ENCODE peak calls at places on chromosome 20, in four cellular contexts. One of them, this sample, is unnamed.
A peak's percentile ranks its signal among the peaks of the same experiment; 100 is the strongest.

GRCh38 chr20:51526754-51527153 is 15.8 kb downstream of the NFATC2 start:
- DNase-seq in mucosa of descending colon: no peak
- DNase-seq in cardiac fibroblast: no peak
- DNase-seq in AG04449: no peak
- DNase-seq in this sample: no peak

GRCh38 chr20:55782861-55783260 is 222.5 kb downstream of the CBLN4 start:
- DNase-seq in AG04449: no peak
- DNase-seq in cardiac fibroblast: no peak
- DNase-seq in mucosa of descending colon: no peak
- DNase-seq in this sample: no peak

GRCh38 chr20:25194333-25194972 is 1.1 kb upstream of the ENTPD6 start:
- DNase-seq in AG04449: no peak
- DNase-seq in cardiac fibroblast: no peak
- DNase-seq in mucosa of descending colon: peak; percentile 60
- DNase-seq in this sample: no peak

GRCh38 chr20:49186535-49187329 is 1.4 kb downstream of the STAU1 start:
- DNase-seq in AG04449: no peak
- DNase-seq in mucosa of descending colon: peak; percentile 58
- DNase-seq in cardiac fibroblast: peak; percentile 66
- DNase-seq in this sample: peak; percentile 52

GRCh38 chr20:24406761-24407550 is 62.5 kb upstream of the SYNDIG1 start:
- DNase-seq in AG04449: no peak
- DNase-seq in mucosa of descending colon: no peak
- DNase-seq in cardiac fibroblast: no peak
- DNase-seq in this sample: no peak

GRCh38 chr20:20277772-20278382 is 90.0 kb upstream of the INSM1 start:
- DNase-seq in mucosa of descending colon: no peak
- DNase-seq in cardiac fibroblast: no peak
- DNase-seq in AG04449: no peak
- DNase-seq in this sample: no peak

GRCh38 chr20:5919634-5920544 is 30.4 kb downstream of the TRMT6 start:
- DNase-seq in AG04449: no peak
- DNase-seq in mucosa of descending colon: no peak
- DNase-seq in cardiac fibroblast: peak; percentile 27
- DNase-seq in this sample: no peak

GRCh38 chr20:53595018-53595378 is 1.4 kb upstream of the ZNF217 start:
- DNase-seq in AG04449: no peak
- DNase-seq in cardiac fibroblast: no peak
- DNase-seq in mucosa of descending colon: no peak
- DNase-seq in this sample: no peak

GRCh38 chr20:48181536-48181935 is 396.3 kb upstream of the SULF2 start:
- DNase-seq in cardiac fibroblast: no peak
- DNase-seq in mucosa of descending colon: no peak
- DNase-seq in AG04449: no peak
- DNase-seq in this sample: no peak

GRCh38 chr20:57561356-57562279 is 708 bp downstream of the PCK1 start:
- DNase-seq in AG04449: no peak
- DNase-seq in cardiac fibroblast: no peak
- DNase-seq in mucosa of descending colon: peak; percentile 33
- DNase-seq in this sample: no peak

GRCh38 chr20:53579581-53580375 is 13.9 kb downstream of the ZNF217 start:
- DNase-seq in AG04449: no peak
- DNase-seq in cardiac fibroblast: peak; percentile 86
- DNase-seq in mucosa of descending colon: peak; percentile 53
- DNase-seq in this sample: no peak

GRCh38 chr20:44111712-44112335 is 75.2 kb downstream of the JPH2 start:
- DNase-seq in AG04449: no peak
- DNase-seq in cardiac fibroblast: peak; percentile 53
- DNase-seq in mucosa of descending colon: no peak
- DNase-seq in this sample: no peak

GRCh38 chr20:49230021-49230420 is 10.8 kb downstream of the DDX27 start:
- DNase-seq in mucosa of descending colon: no peak
- DNase-seq in AG04449: no peak
- DNase-seq in cardiac fibroblast: no peak
- DNase-seq in this sample: no peak

GRCh38 chr20:7866279-7866678 is 74.0 kb downstream of the HAO1 start:
- DNase-seq in cardiac fibroblast: peak; percentile 6
- DNase-seq in mucosa of descending colon: no peak
- DNase-seq in AG04449: no peak
- DNase-seq in this sample: no peak

GRCh38 chr20:49685809-49686208 is 27.9 kb downstream of the B4GALT5 start:
- DNase-seq in mucosa of descending colon: no peak
- DNase-seq in AG04449: no peak
- DNase-seq in cardiac fibroblast: peak; percentile 75
- DNase-seq in this sample: no peak

GRCh38 chr20:32880635-32881034 is 21.9 kb downstream of the EFCAB8 start:
- DNase-seq in cardiac fibroblast: no peak
- DNase-seq in mucosa of descending colon: no peak
- DNase-seq in AG04449: no peak
- DNase-seq in this sample: no peak

GRCh38 chr20:50579511-50579910 is 69.3 kb downstream of the PTPN1 start:
- DNase-seq in cardiac fibroblast: no peak
- DNase-seq in AG04449: no peak
- DNase-seq in mucosa of descending colon: no peak
- DNase-seq in this sample: no peak

GRCh38 chr20:3932277-3933073 is 43.3 kb downstream of the PANK2 start:
- DNase-seq in cardiac fibroblast: no peak
- DNase-seq in AG04449: no peak
- DNase-seq in mucosa of descending colon: no peak
- DNase-seq in this sample: no peak

GRCh38 chr20:58524814-58525213 is 9.6 kb upstream of the APCDD1L start:
- DNase-seq in AG04449: no peak
- DNase-seq in mucosa of descending colon: no peak
- DNase-seq in cardiac fibroblast: peak; percentile 44
- DNase-seq in this sample: no peak

GRCh38 chr20:33005132-33005566 is 916 bp upstream of the SUN5 start:
- DNase-seq in mucosa of descending colon: no peak
- DNase-seq in AG04449: no peak
- DNase-seq in cardiac fibroblast: no peak
- DNase-seq in this sample: no peak

GRCh38 chr20:48787861-48788375 is 39.9 kb downstream of the PREX1 start:
- DNase-seq in AG04449: no peak
- DNase-seq in cardiac fibroblast: peak; percentile 28
- DNase-seq in mucosa of descending colon: peak; percentile 8
- DNase-seq in this sample: no peak

GRCh38 chr20:24146231-24146634 is 157.7 kb upstream of the GGTLC1 start:
- DNase-seq in cardiac fibroblast: no peak
- DNase-seq in AG04449: no peak
- DNase-seq in mucosa of descending colon: no peak
- DNase-seq in this sample: no peak

GRCh38 chr20:13900506-13900905 is 89.9 kb downstream of the SEL1L2 start:
- DNase-seq in AG04449: no peak
- DNase-seq in cardiac fibroblast: no peak
- DNase-seq in mucosa of descending colon: no peak
- DNase-seq in this sample: no peak

GRCh38 chr20:51488331-51488730 is 54.2 kb downstream of the NFATC2 start:
- DNase-seq in cardiac fibroblast: no peak
- DNase-seq in mucosa of descending colon: no peak
- DNase-seq in AG04449: no peak
- DNase-seq in this sample: no peak

GRCh38 chr20:8678098-8678776 is 390.6 kb upstream of the PLCB4 start:
- DNase-seq in mucosa of descending colon: no peak
- DNase-seq in AG04449: no peak
- DNase-seq in cardiac fibroblast: no peak
- DNase-seq in this sample: no peak

GRCh38 chr20:47726632-47727031 is 58.6 kb downstream of the SULF2 start:
- DNase-seq in mucosa of descending colon: no peak
- DNase-seq in cardiac fibroblast: no peak
- DNase-seq in AG04449: no peak
- DNase-seq in this sample: no peak

GRCh38 chr20:642398-643174 is 10.4 kb downstream of the SRXN1 start:
- DNase-seq in mucosa of descending colon: no peak
- DNase-seq in AG04449: no peak
- DNase-seq in cardiac fibroblast: no peak
- DNase-seq in this sample: no peak

GRCh38 chr20:57702091-57702490 is 7.7 kb downstream of the PMEPA1 start:
- DNase-seq in AG04449: no peak
- DNase-seq in cardiac fibroblast: no peak
- DNase-seq in mucosa of descending colon: no peak
- DNase-seq in this sample: no peak

GRCh38 chr20:20710847-20711315 is 1.6 kb downstream of the RALGAPA2 start:
- DNase-seq in mucosa of descending colon: no peak
- DNase-seq in AG04449: no peak
- DNase-seq in cardiac fibroblast: no peak
- DNase-seq in this sample: no peak

GRCh38 chr20:1266167-1266973 is at the start of gene SNPH:
- DNase-seq in AG04449: no peak
- DNase-seq in mucosa of descending colon: peak; percentile 79
- DNase-seq in cardiac fibroblast: peak; percentile 82
- DNase-seq in this sample: no peak

GRCh38 chr20:37886851-37887297 is 16.1 kb upstream of the VSTM2L start:
- DNase-seq in mucosa of descending colon: no peak
- DNase-seq in cardiac fibroblast: no peak
- DNase-seq in AG04449: no peak
- DNase-seq in this sample: no peak

GRCh38 chr20:37885593-37886507 is 17.1 kb upstream of the VSTM2L start:
- DNase-seq in AG04449: no peak
- DNase-seq in mucosa of descending colon: no peak
- DNase-seq in cardiac fibroblast: no peak
- DNase-seq in this sample: no peak

GRCh38 chr20:37890643-37891042 is 12.3 kb upstream of the VSTM2L start:
- DNase-seq in AG04449: no peak
- DNase-seq in mucosa of descending colon: no peak
- DNase-seq in cardiac fibroblast: no peak
- DNase-seq in this sample: no peak

GRCh38 chr20:37890108-37890507 is 12.8 kb upstream of the VSTM2L start:
- DNase-seq in AG04449: no peak
- DNase-seq in cardiac fibroblast: no peak
- DNase-seq in mucosa of descending colon: no peak
- DNase-seq in this sample: no peak

DNA sequence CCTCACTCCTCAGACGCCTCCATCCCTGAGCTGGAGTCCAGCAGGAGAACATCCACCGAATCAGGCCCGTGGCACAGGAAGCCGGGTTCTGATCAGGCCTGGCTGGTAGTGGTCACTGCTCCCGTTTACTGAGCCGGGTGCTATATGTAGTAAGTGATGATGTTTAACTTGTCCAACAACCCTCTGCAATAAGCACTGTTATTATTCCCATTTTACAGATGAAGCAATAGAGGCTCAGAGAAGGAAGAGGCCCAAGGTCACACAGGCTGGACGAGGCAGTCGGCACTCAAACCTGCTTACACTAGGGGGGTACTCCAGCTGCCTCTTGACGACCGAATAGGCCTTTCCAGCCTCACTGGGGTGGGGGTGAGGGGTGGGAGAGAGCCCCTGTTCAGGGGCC is 14.3 kb upstream of the VSTM2L start:
- DNase-seq in AG04449: no peak
- DNase-seq in cardiac fibroblast: no peak
- DNase-seq in mucosa of descending colon: no peak
- DNase-seq in this sample: no peak
- TF ChIP-seq CTCF in AG04449: no peak
- TF ChIP-seq CTCF in cardiac fibroblast: no peak
- TF ChIP-seq CTCF in mucosa of descending colon: no peak
- TF ChIP-seq CTCF in this sample: no peak

GRCh38 chr20:45345104-45345936 is 2.9 kb downstream of the SDC4 start:
- DNase-seq in AG04449: no peak
- DNase-seq in cardiac fibroblast: no peak
- DNase-seq in mucosa of descending colon: peak; percentile 77
- DNase-seq in this sample: no peak
- TF ChIP-seq CTCF in AG04449: no peak
- TF ChIP-seq CTCF in cardiac fibroblast: no peak
- TF ChIP-seq CTCF in mucosa of descending colon: no peak
- TF ChIP-seq CTCF in this sample: no peak

GRCh38 chr20:2911200-2911599 is 37.9 kb downstream of the PTPRA start:
- DNase-seq in cardiac fibroblast: no peak
- DNase-seq in AG04449: no peak
- DNase-seq in mucosa of descending colon: no peak
- DNase-seq in this sample: no peak

GRCh38 chr20:2918096-2919049 is 45.1 kb downstream of the PTPRA start:
- DNase-seq in cardiac fibroblast: no peak
- DNase-seq in AG04449: no peak
- DNase-seq in mucosa of descending colon: no peak
- DNase-seq in this sample: no peak

GRCh38 chr20:2909953-2910352 is 36.7 kb downstream of the PTPRA start:
- DNase-seq in cardiac fibroblast: no peak
- DNase-seq in mucosa of descending colon: no peak
- DNase-seq in AG04449: no peak
- DNase-seq in this sample: no peak

GRCh38 chr20:2917266-2917665 is 44.0 kb downstream of the PTPRA start:
- DNase-seq in mucosa of descending colon: no peak
- DNase-seq in cardiac fibroblast: no peak
- DNase-seq in AG04449: no peak
- DNase-seq in this sample: no peak

DNA sequence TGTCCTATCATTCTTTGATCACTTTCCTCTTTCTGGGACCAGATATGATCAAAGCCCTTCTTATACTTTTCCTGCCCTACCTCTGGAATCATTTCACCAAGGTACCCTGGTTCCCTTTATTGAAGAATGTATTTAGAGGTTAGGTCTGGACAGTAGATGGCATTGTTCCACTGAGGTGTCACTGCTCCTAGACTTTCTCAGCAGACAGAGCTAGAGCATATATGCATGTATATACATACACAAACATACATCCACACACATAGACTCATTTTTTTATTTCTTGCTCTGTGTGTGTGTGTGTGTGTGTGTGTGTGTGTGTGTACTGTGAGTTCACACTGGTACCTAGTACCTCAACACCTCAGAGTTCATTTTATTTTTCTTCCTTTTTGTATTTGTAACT is 40.9 kb downstream of the PTPRA start:
- DNase-seq in cardiac fibroblast: peak; percentile 32
- DNase-seq in mucosa of descending colon: no peak
- DNase-seq in AG04449: no peak
- DNase-seq in this sample: no peak
- TF ChIP-seq CTCF in cardiac fibroblast: peak; percentile 10
- TF ChIP-seq CTCF in mucosa of descending colon: no peak
- TF ChIP-seq CTCF in AG04449: no peak
- TF ChIP-seq CTCF in this sample: no peak

DNA sequence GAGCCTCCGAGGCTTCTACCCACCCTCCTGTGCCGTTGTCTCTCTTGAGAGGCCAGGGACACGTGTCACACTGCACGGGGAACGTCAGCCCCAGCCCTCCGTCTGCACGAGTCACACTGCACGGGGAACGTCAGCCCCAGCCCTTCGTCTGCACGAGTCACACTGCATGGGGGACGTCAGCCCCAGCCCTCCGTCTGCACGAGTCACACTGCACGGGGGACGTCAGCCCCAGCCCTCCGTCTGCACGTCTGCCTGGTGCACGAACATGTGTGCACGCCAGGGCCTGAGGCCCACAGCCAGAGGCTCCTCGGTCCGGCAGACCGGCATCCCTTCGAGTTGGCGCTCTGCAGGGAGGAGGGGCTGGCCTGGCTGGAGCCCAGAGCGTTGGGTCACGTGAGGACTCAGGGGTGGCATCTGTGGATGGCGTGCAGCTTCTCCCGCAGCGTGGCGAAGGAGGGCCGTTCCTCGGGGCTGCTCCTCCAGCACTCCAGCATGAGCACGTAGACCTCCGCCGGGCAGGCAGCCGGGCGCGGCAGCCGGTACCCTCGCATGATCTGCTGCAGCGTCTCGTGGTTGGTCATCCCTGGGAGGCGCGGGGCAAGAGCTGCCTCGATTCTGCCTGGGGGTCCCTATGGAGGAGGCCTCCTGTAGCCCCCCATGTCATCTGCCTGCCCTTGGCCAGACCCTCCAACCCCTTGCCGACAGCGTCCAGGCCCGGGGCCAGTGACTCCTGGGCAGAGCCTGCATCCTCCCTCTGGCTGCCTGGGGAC is 3.4 kb upstream of the PTK6 start:
- DNase-seq in cardiac fibroblast: no peak
- DNase-seq in AG04449: no peak
- DNase-seq in mucosa of descending colon: no peak
- DNase-seq in this sample: no peak
- TF ChIP-seq CTCF in cardiac fibroblast: no peak
- TF ChIP-seq CTCF in AG04449: no peak
- TF ChIP-seq CTCF in mucosa of descending colon: no peak
- TF ChIP-seq CTCF in this sample: no peak

This sample was measured in omental fat pad.